ENCODE peak calls at places on chromosomes 3 and 15, in five cellular contexts. F is K562, B is HCT116, R is HepG2, K is WTC11. G is an unnamed sample.

GRCh38 chr3:139427283-139428060 is 38.0 kb upstream of the COPB2 start:
- DNase-seq in F (peak; percentile 72), B (peak; percentile 60), K (no peak), R (peak; percentile 74), G (peak; percentile 65)

GRCh38 chr3:170429050-170429449 is 10.4 kb downstream of the CLDN11 start:
- DNase-seq in F (no peak), B (peak; percentile 12), R (peak; percentile 74), K (no peak), G (no peak)

GRCh38 chr3:41216993-41217392 is 17.7 kb downstream of the CTNNB1 start:
- DNase-seq in K (no peak), B (no peak), F (no peak), R (no peak), G (no peak)

GRCh38 chr3:135646873-135647272 is 318.7 kb upstream of the PPP2R3A start:
- DNase-seq in F (no peak), K (no peak), R (no peak), B (no peak), G (no peak)

GRCh38 chr15:61605343-61605742 is 376.2 kb upstream of the RORA start:
- DNase-seq in K (no peak), R (no peak), B (no peak), F (no peak), G (no peak)

GRCh38 chr3:49711489-49711888 is 8.0 kb downstream of the AMIGO3 start:
- DNase-seq in K (no peak), F (no peak), R (no peak), B (no peak), G (no peak)

GRCh38 chr3:152488449-152488848 is 219.7 kb downstream of the MBNL1 start:
- DNase-seq in R (no peak), F (no peak), B (no peak), K (no peak), G (no peak)

GRCh38 chr3:64470436-64470835 is 217.4 kb downstream of the ADAMTS9 start:
- DNase-seq in F (no peak), R (no peak), B (no peak), K (no peak), G (no peak)

GRCh38 chr15:70132148-70132547 is 34.4 kb upstream of the TLE3 start:
- DNase-seq in R (no peak), K (no peak), F (no peak), B (no peak), G (no peak)

GRCh38 chr15:34584321-34584668 is 844 bp upstream of the GOLGA8B start:
- DNase-seq in B (no peak), K (no peak), R (no peak), F (no peak), G (no peak)

GRCh38 chr3:63385629-63386028 is 107.5 kb downstream of the SYNPR start:
- DNase-seq in R (no peak), K (no peak), B (no peak), F (no peak), G (no peak)

GRCh38 chr15:64521726-64522164 is 61.4 kb downstream of the ZNF609 start:
- DNase-seq in F (peak; percentile 50), B (peak; percentile 68), K (no peak), R (peak; percentile 78), G (no peak)

GRCh38 chr3:131403216-131403895 is 21.8 kb downstream of the NUDT16 start:
- DNase-seq in R (no peak), K (no peak), F (no peak), B (no peak), G (no peak)

GRCh38 chr3:122754867-122755835 is 38.5 kb downstream of the HSPBAP1 start:
- DNase-seq in R (peak; percentile 51), K (no peak), F (peak; percentile 52), B (peak; percentile 34), G (peak; percentile 64)

GRCh38 chr3:136186330-136186729 is 9.8 kb downstream of the MSL2 start:
- DNase-seq in F (peak; percentile 34), K (no peak), B (no peak), R (peak; percentile 69), G (no peak)

GRCh38 chr3:136994772-136995516 is 37.2 kb downstream of the IL20RB start:
- DNase-seq in K (no peak), B (no peak), R (no peak), F (no peak), G (no peak)

GRCh38 chr3:57961177-57961827 is 46.9 kb upstream of the FLNB start:
- DNase-seq in B (no peak), K (no peak), R (peak; percentile 94), F (no peak), G (no peak)

GRCh38 chr15:56472278-56472677 is 7.3 kb upstream of the MNS1 start:
- DNase-seq in K (no peak), F (no peak), R (no peak), B (no peak), G (no peak)

GRCh38 chr3:144096016-144096415 is 124.4 kb downstream of the DIPK2A start:
- DNase-seq in B (no peak), F (no peak), R (no peak), K (no peak), G (no peak)

GRCh38 chr15:34737379-34737928 is 17.3 kb downstream of the GJD2 start:
- DNase-seq in F (no peak), R (no peak), K (no peak), B (no peak), G (no peak)

GRCh38 chr3:105214575-105214974 is 152.1 kb upstream of the ALCAM start:
- DNase-seq in R (no peak), F (no peak), K (no peak), B (no peak), G (no peak)

GRCh38 chr3:146543461-146544012 is 870 bp downstream of the PLSCR1 start:
- DNase-seq in B (no peak), K (no peak), R (no peak), F (peak; percentile 63), G (no peak)

GRCh38 chr3:165755571-165755970 is 81.7 kb downstream of the BCHE start:
- DNase-seq in R (no peak), F (no peak), K (no peak), B (no peak), G (no peak)

GRCh38 chr15:66730168-66731014 is 28.4 kb downstream of the SMAD6 start:
- DNase-seq in R (no peak), F (no peak), K (no peak), B (no peak), G (no peak)

GRCh38 chr3:109532257-109533216 is 195.2 kb upstream of the DPPA4 start:
- DNase-seq in F (peak; percentile 3), K (peak; percentile 72), R (peak; percentile 35), B (peak; percentile 72), G (no peak)

GRCh38 chr3:30476373-30477082 is 129.9 kb upstream of the TGFBR2 start:
- DNase-seq in B (peak; percentile 28), K (no peak), R (peak; percentile 82), F (no peak), G (no peak)

GRCh38 chr15:92617197-92618037 is 38.2 kb downstream of the FAM174B start:
- DNase-seq in R (peak; percentile 82), F (peak; percentile 90), K (no peak), B (no peak), G (no peak)

GRCh38 chr15:32682569-32682968 is 35.2 kb upstream of the GREM1 start:
- DNase-seq in K (no peak), F (no peak), R (no peak), B (no peak), G (no peak)

GRCh38 chr3:178084938-178085816 is 451.1 kb upstream of the KCNMB2 start:
- DNase-seq in K (peak; percentile 68), F (peak; percentile 15), R (peak; percentile 9), B (no peak), G (peak; percentile 35)
- TF ChIP-seq SP1 in K (no peak), F (no peak), R (no peak), B (no peak), G (no peak)

DNA sequence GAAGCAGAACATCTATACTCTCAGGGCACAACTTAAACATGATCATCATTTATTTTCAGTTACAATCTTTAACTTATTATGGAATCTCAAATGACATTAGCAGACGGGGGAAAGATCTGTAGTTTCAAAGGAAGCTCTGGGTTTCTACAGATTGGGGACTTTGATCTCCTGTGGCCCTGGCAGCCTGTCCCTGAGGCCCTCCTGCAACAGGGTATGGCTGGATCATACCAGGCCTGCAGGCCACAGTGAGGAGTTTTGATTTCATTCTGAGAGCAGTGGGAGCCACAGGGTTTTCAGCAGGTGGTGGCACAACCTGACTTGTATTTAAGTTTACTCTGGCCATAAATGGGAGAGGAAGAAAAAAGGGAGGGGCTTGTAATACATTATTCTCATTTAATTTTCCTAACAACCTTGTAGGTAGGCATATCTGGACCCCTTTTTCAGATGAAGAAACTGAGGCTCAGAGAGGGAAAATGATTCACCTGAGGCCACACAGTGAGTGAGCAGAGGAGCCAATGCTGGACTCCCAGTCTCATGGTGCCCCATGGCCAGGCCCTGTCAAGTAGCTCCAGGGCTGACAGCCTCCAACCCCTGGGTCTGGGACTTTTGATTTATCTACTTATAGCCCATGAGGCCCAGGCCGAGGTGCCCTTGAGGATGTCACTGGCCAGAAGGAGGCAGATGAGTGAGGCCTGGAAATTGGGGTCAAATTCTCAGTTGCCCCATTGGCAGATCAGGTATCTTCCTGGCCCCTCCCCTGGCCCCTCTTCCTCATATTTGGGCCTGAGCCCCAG is 71.0 kb downstream of the ATP2B2 start:
- DNase-seq in R (no peak), F (no peak), K (no peak), B (no peak), G (no peak)
- TF ChIP-seq SP1 in R (no peak), F (no peak), K (no peak), B (no peak), G (no peak)

GRCh38 chr3:101084404-101084803 is 91.2 kb upstream of the ABI3BP start:
- DNase-seq in K (no peak), F (no peak), R (no peak), B (no peak), G (no peak)
- TF ChIP-seq SP1 in K (no peak), F (no peak), R (no peak), B (no peak), G (no peak)

GRCh38 chr15:71547066-71547465 is 263.3 kb upstream of the NR2E3 start:
- DNase-seq in B (no peak), F (no peak), K (peak; percentile 17), R (no peak), G (peak; percentile 40)
- TF ChIP-seq SP1 in B (no peak), F (no peak), K (no peak), R (no peak), G (no peak)

DNA sequence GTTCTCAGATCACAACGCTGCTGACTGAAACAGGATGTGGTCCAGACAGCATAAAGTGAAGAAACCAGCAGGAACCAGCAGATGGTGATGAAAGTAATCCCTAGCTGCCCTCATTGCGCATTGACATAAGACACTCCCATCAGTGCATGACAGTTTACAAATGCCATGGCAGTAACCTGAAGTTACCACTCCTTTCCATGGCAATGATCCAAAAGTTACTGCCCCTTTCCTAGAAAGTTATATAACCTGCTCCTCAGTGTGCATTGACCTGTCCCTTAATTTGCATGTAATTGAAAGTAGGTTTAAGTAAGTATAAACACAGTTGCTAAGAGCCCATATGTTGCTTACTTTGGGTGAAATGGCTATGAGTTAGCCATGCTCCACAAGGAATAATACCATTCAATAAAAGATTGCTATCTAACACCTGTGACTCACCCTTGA is 149.1 kb upstream of the CD96 start:
- DNase-seq in K (no peak), R (no peak), F (no peak), B (peak; percentile 12), G (no peak)
- TF ChIP-seq SP1 in K (no peak), R (no peak), F (no peak), B (no peak), G (no peak)